ENCODE peak calls at places on chromosomes 3 and 15, in seven cellular contexts. L is T-helper 1 cell; X is ACHN; F is T-cell; M is NCI-H1092; B is AG08396; J is stimulated activated CD4-positive, alpha-beta T cell treated with anti-CD3 and anti-CD28 coated beads, Interleukin-1b, Interleukin-23, amount 100 ng/mL, for 24 hours. I is an unnamed sample.
A peak's percentile ranks its signal among the peaks of the same experiment; 100 is the strongest.

GRCh38 chr3:63532521-63532920 is 120.0 kb upstream of the SNTN start:
- DNase-seq in J (no peak), M (no peak), X (no peak), B (no peak), L (no peak), F (no peak), I (no peak)

GRCh38 chr3:45984331-45985312 is 11.0 kb downstream of the FYCO1 start:
- DNase-seq in B (no peak), X (no peak), M (no peak), J (no peak), L (no peak), F (no peak), I (no peak)

GRCh38 chr3:58679974-58680656 is 13.5 kb upstream of the FAM3D start:
- DNase-seq in F (no peak), J (no peak), B (no peak), X (no peak), L (no peak), M (peak; percentile 0), I (no peak)

GRCh38 chr3:187019542-187020072 is 89.3 kb downstream of the ST6GAL1 start:
- DNase-seq in J (no peak), F (no peak), L (no peak), M (no peak), B (no peak), X (no peak), I (no peak)

GRCh38 chr3:23249961-23250360 is 46.8 kb downstream of the UBE2E2 start:
- DNase-seq in X (no peak), J (no peak), F (no peak), B (no peak), M (no peak), L (no peak), I (no peak)

GRCh38 chr15:85006201-85006600 is 24.5 kb downstream of the PDE8A start:
- DNase-seq in X (no peak), F (no peak), M (no peak), L (no peak), J (no peak), B (no peak), I (no peak)

GRCh38 chr3:48798998-48799397 is 48.7 kb downstream of the PRKAR2A start:
- DNase-seq in L (no peak), F (no peak), B (no peak), J (no peak), X (no peak), M (peak; percentile 7), I (no peak)

GRCh38 chr3:123773681-123774431 is 110.3 kb downstream of the MYLK start:
- DNase-seq in L (no peak), M (no peak), X (no peak), J (no peak), F (no peak), B (peak; percentile 54), I (no peak)

GRCh38 chr15:43412096-43412495 is 41.2 kb downstream of the TUBGCP4 start:
- DNase-seq in M (no peak), X (no peak), F (no peak), L (no peak), B (no peak), J (no peak), I (no peak)

GRCh38 chr3:132641837-132642538 is 17.6 kb downstream of the ACAD11 start:
- DNase-seq in B (peak; percentile 44), J (no peak), L (no peak), X (peak; percentile 63), M (no peak), F (no peak), I (no peak)

GRCh38 chr15:76368135-76368588 is 31.6 kb downstream of the ISL2 start:
- DNase-seq in F (no peak), X (no peak), L (no peak), J (no peak), M (no peak), B (no peak), I (no peak)

GRCh38 chr3:189572249-189572648 is 58.9 kb upstream of the TP63 start:
- DNase-seq in F (no peak), X (no peak), B (no peak), L (no peak), M (no peak), J (no peak), I (no peak)

GRCh38 chr3:12328132-12328915 is 39.5 kb downstream of the PPARG start:
- DNase-seq in F (no peak), X (no peak), M (no peak), J (no peak), B (no peak), L (no peak), I (no peak)

GRCh38 chr15:79041598-79042175 is 48.9 kb downstream of the RASGRF1 start:
- DNase-seq in X (no peak), M (no peak), F (no peak), J (no peak), B (no peak), L (no peak), I (no peak)

GRCh38 chr3:171825222-171825828 is 15.0 kb upstream of the PLD1 start:
- DNase-seq in X (no peak), J (no peak), B (peak; percentile 48), F (no peak), L (no peak), M (no peak), I (no peak)

GRCh38 chr15:95025924-95026728 is 794.8 kb downstream of the MCTP2 start:
- DNase-seq in L (no peak), J (peak; percentile 2), M (peak; percentile 2), X (peak; percentile 69), B (peak; percentile 32), F (no peak), I (no peak)

GRCh38 chr3:182935803-182936202 is 44.5 kb downstream of the DCUN1D1 start:
- DNase-seq in X (no peak), M (no peak), L (no peak), F (no peak), J (no peak), B (no peak), I (no peak)

GRCh38 chr15:98554272-98555172 is 93.8 kb upstream of the IGF1R start:
- DNase-seq in L (no peak), M (no peak), F (no peak), X (no peak), J (no peak), B (no peak), I (no peak)

GRCh38 chr15:56098230-56098899 is 105.0 kb upstream of the NEDD4 start:
- DNase-seq in F (no peak), L (no peak), J (no peak), B (no peak), M (no peak), X (no peak), I (no peak)

GRCh38 chr15:83784975-83785374 is 131.1 kb downstream of the ADAMTSL3 start:
- DNase-seq in X (peak; percentile 77), J (no peak), F (no peak), B (no peak), L (no peak), M (no peak), I (no peak)

GRCh38 chr3:156360992-156361391 is 193.9 kb downstream of the SSR3 start:
- DNase-seq in L (no peak), F (no peak), X (no peak), J (no peak), B (no peak), M (no peak), I (no peak)

GRCh38 chr3:30544811-30545210 is 61.6 kb upstream of the TGFBR2 start:
- DNase-seq in L (no peak), F (no peak), M (no peak), J (no peak), B (peak; percentile 34), X (no peak), I (no peak)

GRCh38 chr3:87498358-87499080 is 222.1 kb upstream of the POU1F1 start:
- DNase-seq in F (no peak), L (no peak), X (no peak), B (no peak), J (no peak), M (no peak), I (no peak)

GRCh38 chr3:143170676-143171075 is 51.1 kb downstream of the CHST2 start:
- DNase-seq in F (no peak), L (no peak), X (no peak), B (no peak), M (no peak), J (no peak), I (no peak)

GRCh38 chr3:42502429-42503250 is at the start of gene VIPR1:
- DNase-seq in X (peak; percentile 51), F (peak; percentile 82), L (peak; percentile 91), M (peak; percentile 22), J (peak; percentile 89), B (peak; percentile 49), I (peak; percentile 85)

GRCh38 chr3:16182183-16182582 is 7.7 kb downstream of the GALNT15 start:
- DNase-seq in J (no peak), L (no peak), M (no peak), B (no peak), F (no peak), X (peak; percentile 3), I (no peak)

GRCh38 chr15:36808401-36809160 is 229.2 kb downstream of the CDIN1 start:
- DNase-seq in F (no peak), B (no peak), L (no peak), X (no peak), J (no peak), M (no peak), I (no peak)

GRCh38 chr15:62648954-62649353 is 393.6 kb upstream of the TPM1 start:
- DNase-seq in L (no peak), F (no peak), J (no peak), B (no peak), X (peak; percentile 17), M (no peak), I (no peak)

GRCh38 chr15:43150171-43150929 is 17.0 kb downstream of the TMEM62 start:
- DNase-seq in X (peak; percentile 13), M (no peak), L (no peak), J (no peak), F (no peak), B (peak; percentile 83), I (no peak)

GRCh38 chr15:94070341-94071275 is 160.8 kb upstream of the MCTP2 start:
- DNase-seq in L (no peak), M (no peak), F (no peak), X (no peak), J (no peak), B (no peak), I (no peak)

GRCh38 chr3:169232863-169233262 is 430.6 kb downstream of the MECOM start:
- DNase-seq in X (no peak), F (no peak), J (no peak), M (peak; percentile 29), L (no peak), B (no peak), I (no peak)

GRCh38 chr3:126285369-126285768 is 71.8 kb downstream of the KLF15 start:
- DNase-seq in X (no peak), B (no peak), L (no peak), J (no peak), F (no peak), M (no peak), I (no peak)

GRCh38 chr15:62108411-62108810 is 41.6 kb downstream of the C2CD4A start:
- DNase-seq in J (no peak), M (no peak), B (no peak), X (no peak), L (no peak), F (no peak), I (no peak)

GRCh38 chr3:71345429-71346027 is 238.0 kb downstream of the FOXP1 start:
- DNase-seq in L (no peak), F (no peak), B (no peak), J (no peak), M (no peak), X (no peak), I (no peak)

GRCh38 chr3:171225101-171225674 is 198.7 kb upstream of the SLC2A2 start:
- DNase-seq in J (no peak), B (no peak), M (no peak), L (no peak), F (no peak), X (no peak), I (no peak)

GRCh38 chr15:22887157-22887951 is 48.9 kb downstream of the NIPA2 start:
- DNase-seq in M (no peak), X (no peak), J (no peak), F (no peak), B (peak; percentile 80), L (no peak), I (no peak)